ENCODE peak calls at places on chromosome X, in four cellular contexts. V is effector memory CD4-positive, alpha-beta T cell; M is heart right ventricle; W is CD8-positive, alpha-beta memory T cell. L is an unnamed sample.

GRCh38 chrX:136130931-136131843 is 16.1 kb upstream of the FHL1 start:
- DNase-seq in V (no peak), M (no peak), W (no peak), L (no peak)

GRCh38 chrX:74419861-74420193 is 1.5 kb upstream of the SLC16A2 start:
- DNase-seq in V (no peak), M (no peak), W (no peak), L (peak; percentile 19)

GRCh38 chrX:18617351-18617750 is 54.6 kb downstream of the RS1 start:
- DNase-seq in V (no peak), M (no peak), W (no peak), L (no peak)

GRCh38 chrX:19627533-19627932 is 112.2 kb upstream of the MAP3K15 start:
- DNase-seq in V (peak; percentile 2), M (no peak), W (no peak), L (no peak)

GRCh38 chrX:81412428-81412827 is 210.5 kb downstream of the SH3BGRL start:
- DNase-seq in V (no peak), M (no peak), W (no peak), L (no peak)

GRCh38 chrX:18893536-18893935 is 90.4 kb downstream of the PHKA2 start:
- DNase-seq in V (no peak), M (no peak), W (no peak), L (no peak)

GRCh38 chrX:106249706-106250379 is 81.7 kb downstream of the PWWP3B start:
- DNase-seq in V (no peak), M (no peak), W (no peak), L (peak; percentile 32)

GRCh38 chrX:39729834-39730670 is 367.7 kb downstream of the BCOR start:
- DNase-seq in V (no peak), M (no peak), W (no peak), L (no peak)

GRCh38 chrX:116298956-116299355 is 128.4 kb downstream of the AGTR2 start:
- DNase-seq in V (no peak), M (no peak), W (no peak), L (no peak)

GRCh38 chrX:123731987-123732678 is 719 bp downstream of the THOC2 start:
- DNase-seq in V (no peak), M (no peak), W (peak; percentile 2), L (peak; percentile 57)

GRCh38 chrX:68989865-68990606 is 161.2 kb downstream of the EFNB1 start:
- DNase-seq in V (no peak), M (peak; percentile 51), W (no peak), L (peak; percentile 76)

GRCh38 chrX:108437789-108438623 is at the start of gene COL4A6:
- DNase-seq in V (no peak), M (peak; percentile 5), W (no peak), L (peak; percentile 40)

GRCh38 chrX:108437354-108437753 is 868 bp downstream of the COL4A6 start:
- DNase-seq in V (no peak), M (no peak), W (no peak), L (no peak)

GRCh38 chrX:108439434-108439883 is at the start of gene COL4A5:
- DNase-seq in V (no peak), M (peak; percentile 48), W (no peak), L (peak; percentile 62)

GRCh38 chrX:108443065-108443464 is 3.4 kb downstream of the COL4A5 start:
- DNase-seq in V (no peak), M (no peak), W (no peak), L (no peak)

GRCh38 chrX:108439961-108440696 is 491 bp downstream of the COL4A5 start:
- DNase-seq in V (no peak), M (no peak), W (no peak), L (no peak)
- H3K27ac ChIP-seq in V (no peak overlapping the region), M (peak overlapping the region; percentile 72), W (no peak overlapping the region), L (peak overlapping the region; percentile 30)

GRCh38 chrX:56661193-56661592 is 67.8 kb upstream of the NBDY start:
- DNase-seq in V (no peak), M (no peak), W (no peak), L (no peak)
- H3K27me3 ChIP-seq in V (no peaks in the 10 kb centered on the region), M (no peaks in the 10 kb centered on the region), W (no peaks in the 10 kb centered on the region), L (no peaks in the 10 kb centered on the region)

GRCh38 chrX:51487960-51488267 is 8.5 kb downstream of the NUDT11 start:
- DNase-seq in V (no peak), M (no peak), W (no peak), L (no peak)
- H3K27ac ChIP-seq in V (no peak overlapping the region), M (no peak overlapping the region), W (no peak overlapping the region), L (no peak overlapping the region)

DNA sequence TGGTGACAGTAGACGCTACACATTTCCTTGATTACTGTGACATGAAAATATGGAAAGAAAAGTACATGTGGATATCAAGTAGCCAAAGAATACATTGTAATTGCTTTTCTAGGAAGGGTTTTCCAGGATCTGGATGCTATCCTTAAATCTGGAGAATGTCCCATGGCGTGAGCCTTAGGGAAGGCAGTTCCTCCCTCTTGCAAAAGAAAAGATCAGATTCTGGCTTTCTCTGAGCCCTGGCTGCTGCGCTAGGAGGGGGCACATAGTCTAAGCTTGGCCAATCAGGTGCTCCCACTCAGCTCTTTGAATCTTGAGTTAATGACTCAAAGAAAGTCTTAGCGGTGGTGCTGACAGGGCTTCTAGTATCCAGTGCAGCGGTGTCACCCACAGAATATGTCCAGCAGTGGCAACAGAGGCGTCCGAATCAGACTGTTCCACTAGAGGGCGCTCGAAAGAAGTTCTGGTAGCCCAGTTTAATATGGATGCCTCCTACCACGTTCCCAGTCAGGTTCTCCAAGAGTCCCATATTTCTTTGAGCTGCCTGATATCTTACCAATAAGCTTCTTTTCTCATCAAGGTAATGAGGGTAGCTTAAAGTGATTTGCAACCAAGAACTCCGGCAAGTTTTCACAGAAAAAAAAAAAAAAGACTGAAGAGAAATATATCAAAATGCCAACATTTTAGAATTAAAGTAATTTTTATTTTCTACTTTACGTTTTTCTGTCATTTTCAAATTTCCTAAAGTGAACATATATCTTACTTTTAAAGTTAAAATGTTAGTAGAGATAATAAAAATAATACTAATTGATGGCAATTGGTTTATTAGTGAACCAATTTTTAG is 213.4 kb upstream of the S100G start:
- DNase-seq in V (peak; percentile 3), M (peak; percentile 67), W (peak; percentile 9), L (peak; percentile 79)
- H3K27me3 ChIP-seq in V (no peaks in the 10 kb centered on the region), M (no peaks in the 10 kb centered on the region), W (no peaks in the 10 kb centered on the region), L (no peaks in the 10 kb centered on the region)

GRCh38 chrX:21990812-21991211 is 41.3 kb upstream of the PHEX start:
- DNase-seq in V (no peak), M (no peak), W (no peak), L (no peak)

GRCh38 chrX:21989415-21989814 is 42.7 kb upstream of the PHEX start:
- DNase-seq in V (no peak), M (no peak), W (no peak), L (no peak)

GRCh38 chrX:21985332-21985777 is 44.8 kb downstream of the SMS start:
- DNase-seq in V (peak; percentile 5), M (peak; percentile 50), W (peak; percentile 19), L (peak; percentile 68)

GRCh38 chrX:21982311-21982710 is 41.8 kb downstream of the SMS start:
- DNase-seq in V (no peak), M (no peak), W (no peak), L (no peak)

DNA sequence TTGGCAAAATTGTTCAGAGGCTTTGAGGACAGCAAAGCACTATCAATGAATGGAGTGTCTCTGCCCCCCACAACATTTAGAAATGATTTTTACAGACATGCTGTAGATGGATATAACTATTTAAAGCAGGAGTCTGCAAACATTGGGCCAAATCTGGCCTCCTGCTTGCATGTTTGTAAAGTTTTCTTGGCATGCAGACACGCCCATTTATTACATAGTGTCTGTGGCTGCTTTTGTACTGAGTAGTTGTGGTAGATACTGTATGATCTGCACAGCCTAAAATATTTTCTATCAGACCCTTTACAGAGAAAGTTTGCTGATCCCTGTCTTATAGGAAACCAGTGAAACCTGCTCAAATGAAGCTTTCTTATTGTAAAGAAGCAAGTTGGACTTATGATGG is 45.5 kb upstream of the PHEX start:
- DNase-seq in V (no peak), M (no peak), W (no peak), L (no peak)
- H3K27ac ChIP-seq in V (no peak overlapping the region), M (no peak overlapping the region), W (no peak overlapping the region), L (no peak overlapping the region)